ENCODE peak calls at places on chromosome 5, in five cellular contexts. One of them, this sample, is unnamed.

GRCh38 chr5:67377651-67378050 is 181.1 kb upstream of the CD180 start:
- DNase-seq in NCI-H774: no peak
- DNase-seq in substantia nigra: no peak
- DNase-seq in NCI-H446: peak
- DNase-seq in hepatic stellate cell: no peak
- DNase-seq in this sample: no peak

GRCh38 chr5:177498013-177498847 is 826 bp upstream of the PDLIM7 start:
- DNase-seq in NCI-H774: no peak
- DNase-seq in substantia nigra: no peak
- DNase-seq in NCI-H446: no peak
- DNase-seq in hepatic stellate cell: no peak
- DNase-seq in this sample: no peak

GRCh38 chr5:139147743-139148079 is 50.5 kb downstream of the SIL1 start:
- DNase-seq in NCI-H774: no peak
- DNase-seq in substantia nigra: peak
- DNase-seq in NCI-H446: peak
- DNase-seq in hepatic stellate cell: peak
- DNase-seq in this sample: peak

GRCh38 chr5:149205625-149206523 is 64.6 kb downstream of the ABLIM3 start:
- DNase-seq in NCI-H774: no peak
- DNase-seq in substantia nigra: peak
- DNase-seq in NCI-H446: no peak
- DNase-seq in hepatic stellate cell: peak
- DNase-seq in this sample: peak

GRCh38 chr5:93022770-93023169 is 558.2 kb downstream of the NR2F1-AS1 start:
- DNase-seq in NCI-H774: no peak
- DNase-seq in substantia nigra: no peak
- DNase-seq in NCI-H446: peak
- DNase-seq in hepatic stellate cell: no peak
- DNase-seq in this sample: peak

GRCh38 chr5:165620394-165620793 is 2115.0 kb downstream of the MAT2B start:
- DNase-seq in NCI-H774: no peak
- DNase-seq in substantia nigra: no peak
- DNase-seq in NCI-H446: peak
- DNase-seq in hepatic stellate cell: no peak
- DNase-seq in this sample: no peak

GRCh38 chr5:152514827-152515397 is 109.8 kb upstream of the NMUR2 start:
- DNase-seq in NCI-H774: no peak
- DNase-seq in substantia nigra: no peak
- DNase-seq in NCI-H446: peak
- DNase-seq in hepatic stellate cell: peak
- DNase-seq in this sample: peak

GRCh38 chr5:94228791-94229190 is 389.6 kb downstream of the KIAA0825 start:
- DNase-seq in NCI-H774: no peak
- DNase-seq in substantia nigra: no peak
- DNase-seq in NCI-H446: no peak
- DNase-seq in hepatic stellate cell: no peak
- DNase-seq in this sample: no peak

GRCh38 chr5:141135030-141135717 is at the start of gene PCDHB5:
- DNase-seq in NCI-H774: peak
- DNase-seq in substantia nigra: no peak
- DNase-seq in NCI-H446: peak
- DNase-seq in hepatic stellate cell: no peak
- DNase-seq in this sample: peak

GRCh38 chr5:72133212-72133990 is 26.1 kb downstream of the MAP1B start:
- DNase-seq in NCI-H774: no peak
- DNase-seq in substantia nigra: no peak
- DNase-seq in NCI-H446: no peak
- DNase-seq in hepatic stellate cell: no peak
- DNase-seq in this sample: no peak

GRCh38 chr5:94524841-94525697 is 93.3 kb downstream of the KIAA0825 start:
- DNase-seq in NCI-H774: peak
- DNase-seq in substantia nigra: no peak
- DNase-seq in NCI-H446: peak
- DNase-seq in hepatic stellate cell: peak
- DNase-seq in this sample: peak

GRCh38 chr5:35003018-35003957 is 44.5 kb downstream of the AGXT2 start:
- DNase-seq in NCI-H774: peak
- DNase-seq in substantia nigra: peak
- DNase-seq in NCI-H446: peak
- DNase-seq in hepatic stellate cell: peak
- DNase-seq in this sample: peak

GRCh38 chr5:87340716-87341115 is 72.0 kb downstream of the CCNH start:
- DNase-seq in NCI-H774: no peak
- DNase-seq in substantia nigra: no peak
- DNase-seq in NCI-H446: no peak
- DNase-seq in hepatic stellate cell: no peak
- DNase-seq in this sample: no peak

GRCh38 chr5:374631-375335 is 53.3 kb downstream of the AHRR start:
- DNase-seq in NCI-H774: no peak
- DNase-seq in substantia nigra: no peak
- DNase-seq in NCI-H446: no peak
- DNase-seq in hepatic stellate cell: no peak
- DNase-seq in this sample: no peak

GRCh38 chr5:82884821-82885471 is 192.2 kb downstream of the TMEM167A start:
- DNase-seq in NCI-H774: no peak
- DNase-seq in substantia nigra: no peak
- DNase-seq in NCI-H446: no peak
- DNase-seq in hepatic stellate cell: no peak
- DNase-seq in this sample: no peak

GRCh38 chr5:32473072-32473471 is 28.5 kb upstream of the ZFR start:
- DNase-seq in NCI-H774: no peak
- DNase-seq in substantia nigra: no peak
- DNase-seq in NCI-H446: no peak
- DNase-seq in hepatic stellate cell: no peak
- DNase-seq in this sample: no peak

GRCh38 chr5:179132586-179133355 is 72.6 kb downstream of the ZNF354C start:
- DNase-seq in NCI-H774: no peak
- DNase-seq in substantia nigra: no peak
- DNase-seq in NCI-H446: no peak
- DNase-seq in hepatic stellate cell: peak
- DNase-seq in this sample: no peak

GRCh38 chr5:14258840-14259239 is 115.7 kb downstream of the TRIO start:
- DNase-seq in NCI-H774: no peak
- DNase-seq in substantia nigra: no peak
- DNase-seq in NCI-H446: no peak
- DNase-seq in hepatic stellate cell: no peak
- DNase-seq in this sample: no peak

GRCh38 chr5:179128976-179129375 is 68.8 kb downstream of the ZNF354C start:
- DNase-seq in NCI-H774: no peak
- DNase-seq in substantia nigra: no peak
- DNase-seq in NCI-H446: no peak
- DNase-seq in hepatic stellate cell: no peak
- DNase-seq in this sample: no peak

GRCh38 chr5:57368010-57368409 is 114.6 kb downstream of the ACTBL2 start:
- DNase-seq in NCI-H774: no peak
- DNase-seq in substantia nigra: no peak
- DNase-seq in NCI-H446: no peak
- DNase-seq in hepatic stellate cell: no peak
- DNase-seq in this sample: peak

GRCh38 chr5:179112469-179113142 is 52.4 kb downstream of the ZNF354C start:
- DNase-seq in NCI-H774: no peak
- DNase-seq in substantia nigra: no peak
- DNase-seq in NCI-H446: no peak
- DNase-seq in hepatic stellate cell: no peak
- DNase-seq in this sample: no peak

GRCh38 chr5:90136952-90137528 is 272.5 kb downstream of the CETN3 start:
- DNase-seq in NCI-H774: no peak
- DNase-seq in substantia nigra: no peak
- DNase-seq in NCI-H446: no peak
- DNase-seq in hepatic stellate cell: no peak
- DNase-seq in this sample: no peak

GRCh38 chr5:107474361-107474723 is 196.4 kb downstream of the EFNA5 start:
- DNase-seq in NCI-H774: no peak
- DNase-seq in substantia nigra: no peak
- DNase-seq in NCI-H446: no peak
- DNase-seq in hepatic stellate cell: no peak
- DNase-seq in this sample: no peak

GRCh38 chr5:59757442-59757841 is 136.1 kb downstream of the PDE4D start:
- DNase-seq in NCI-H774: no peak
- DNase-seq in substantia nigra: no peak
- DNase-seq in NCI-H446: no peak
- DNase-seq in hepatic stellate cell: no peak
- DNase-seq in this sample: no peak

GRCh38 chr5:444226-444625 is 1.2 kb downstream of the EXOC3 start:
- DNase-seq in NCI-H774: no peak
- DNase-seq in substantia nigra: no peak
- DNase-seq in NCI-H446: no peak
- DNase-seq in hepatic stellate cell: no peak
- DNase-seq in this sample: no peak

GRCh38 chr5:626850-627249 is 14.7 kb downstream of the CEP72 start:
- DNase-seq in NCI-H774: no peak
- DNase-seq in substantia nigra: no peak
- DNase-seq in NCI-H446: no peak
- DNase-seq in hepatic stellate cell: no peak
- DNase-seq in this sample: peak

GRCh38 chr5:6712136-6712581 is 1.1 kb upstream of the TENT4A start:
- DNase-seq in NCI-H774: peak
- DNase-seq in substantia nigra: peak
- DNase-seq in NCI-H446: peak
- DNase-seq in hepatic stellate cell: peak
- DNase-seq in this sample: peak

GRCh38 chr5:71932131-71932635 is 175.1 kb upstream of the MAP1B start:
- DNase-seq in NCI-H774: no peak
- DNase-seq in substantia nigra: no peak
- DNase-seq in NCI-H446: peak
- DNase-seq in hepatic stellate cell: no peak
- DNase-seq in this sample: peak

GRCh38 chr5:61732376-61732775 is 400.3 kb downstream of the ZSWIM6 start:
- DNase-seq in NCI-H774: no peak
- DNase-seq in substantia nigra: peak
- DNase-seq in NCI-H446: no peak
- DNase-seq in hepatic stellate cell: no peak
- DNase-seq in this sample: no peak

GRCh38 chr5:76175821-76176403 is 92.7 kb downstream of the SV2C start:
- DNase-seq in NCI-H774: no peak
- DNase-seq in substantia nigra: no peak
- DNase-seq in NCI-H446: no peak
- DNase-seq in hepatic stellate cell: no peak
- DNase-seq in this sample: no peak

GRCh38 chr5:14451866-14452265 is 129.7 kb upstream of the OTULINL start:
- DNase-seq in NCI-H774: no peak
- DNase-seq in substantia nigra: no peak
- DNase-seq in NCI-H446: no peak
- DNase-seq in hepatic stellate cell: no peak
- DNase-seq in this sample: no peak

GRCh38 chr5:21802869-21803490 is 1050.2 kb downstream of the CDH12 start:
- DNase-seq in NCI-H774: peak
- DNase-seq in substantia nigra: no peak
- DNase-seq in NCI-H446: peak
- DNase-seq in hepatic stellate cell: no peak
- DNase-seq in this sample: peak

GRCh38 chr5:100623719-100624118 is 88.5 kb downstream of the FAM174A start:
- DNase-seq in NCI-H774: no peak
- DNase-seq in substantia nigra: no peak
- DNase-seq in NCI-H446: peak
- DNase-seq in hepatic stellate cell: no peak
- DNase-seq in this sample: peak

GRCh38 chr5:14946813-14947640 is 75.4 kb upstream of the ANKH start:
- DNase-seq in NCI-H774: no peak
- DNase-seq in substantia nigra: no peak
- DNase-seq in NCI-H446: peak
- DNase-seq in hepatic stellate cell: peak
- DNase-seq in this sample: no peak